ENCODE peak calls at places on chromosome 16, in ten cellular contexts. O is lung, R is HepG2, W is left lung, P is endodermal cell, Q is mucosa of descending colon, C is breast epithelium, T is psoas muscle, J is uterus, X is hepatocyte. V is an unnamed sample.

GRCh38 chr16:24976971-24977672 is 38.0 kb downstream of the ARHGAP17 start:
- DNase-seq in O (no peak), R (no peak), W (no peak), P (peak; percentile 35), Q (no peak), C (no peak), T (no peak), J (no peak), X (no peak), V (no peak)

GRCh38 chr16:46629331-46629843 is 8.2 kb upstream of the SHCBP1 start:
- DNase-seq in O (no peak), R (peak; percentile 60), W (no peak), P (peak; percentile 75), Q (no peak), C (no peak), T (no peak), J (no peak), X (peak; percentile 24), V (peak; percentile 23)

GRCh38 chr16:8814095-8814806 is 16.6 kb downstream of the PMM2 start:
- DNase-seq in O (no peak), R (no peak), W (no peak), P (no peak), Q (no peak), C (no peak), T (no peak), J (no peak), X (no peak), V (no peak)

GRCh38 chr16:78882751-78883150 is 717.8 kb downstream of the MAF start:
- DNase-seq in O (no peak), R (no peak), W (no peak), P (no peak), Q (no peak), C (no peak), T (no peak), J (no peak), X (no peak), V (no peak)

GRCh38 chr16:86566966-86567700 is 504 bp downstream of the FOXC2 start:
- DNase-seq in O (no peak), R (no peak), W (no peak), P (peak; percentile 82), Q (no peak), C (no peak), T (no peak), J (no peak), X (peak; percentile 40), V (no peak)

GRCh38 chr16:74999208-74999682 is 421 bp downstream of the ZNRF1 start:
- DNase-seq in O (no peak), R (no peak), W (no peak), P (peak; percentile 63), Q (no peak), C (no peak), T (peak; percentile 69), J (no peak), X (no peak), V (peak; percentile 33)

GRCh38 chr16:69328854-69329316 is 1.5 kb downstream of the PDF start:
- DNase-seq in O (no peak), R (no peak), W (no peak), P (no peak), Q (no peak), C (no peak), T (no peak), J (no peak), X (no peak), V (no peak)

GRCh38 chr16:728890-729744 is 2.2 kb downstream of the HAGHL start:
- DNase-seq in O (no peak), R (no peak), W (no peak), P (peak; percentile 72), Q (peak; percentile 67), C (no peak), T (peak; percentile 55), J (no peak), X (no peak), V (no peak)

GRCh38 chr16:3158498-3159314 is 23.9 kb downstream of the ZNF213 start:
- DNase-seq in O (peak; percentile 91), R (peak; percentile 87), W (peak; percentile 92), P (peak; percentile 95), Q (peak; percentile 95), C (peak; percentile 98), T (peak; percentile 86), J (peak; percentile 94), X (peak; percentile 94), V (peak; percentile 95)

GRCh38 chr16:76207270-76207669 is 69.9 kb upstream of the CNTNAP4 start:
- DNase-seq in O (no peak), R (no peak), W (no peak), P (peak; percentile 69), Q (no peak), C (no peak), T (no peak), J (no peak), X (no peak), V (no peak)

GRCh38 chr16:80167657-80168056 is 373.1 kb upstream of the DYNLRB2 start:
- DNase-seq in O (no peak), R (no peak), W (no peak), P (no peak), Q (no peak), C (no peak), T (no peak), J (no peak), X (no peak), V (no peak)

GRCh38 chr16:84879569-84880487 is 60.0 kb downstream of the CRISPLD2 start:
- DNase-seq in O (no peak), R (no peak), W (no peak), P (no peak), Q (peak; percentile 20), C (no peak), T (peak; percentile 3), J (no peak), X (peak; percentile 52), V (no peak)

GRCh38 chr16:25013751-25014499 is 1.2 kb downstream of the ARHGAP17 start:
- DNase-seq in O (no peak), R (no peak), W (no peak), P (peak; percentile 1), Q (no peak), C (no peak), T (no peak), J (no peak), X (no peak), V (no peak)

DNA sequence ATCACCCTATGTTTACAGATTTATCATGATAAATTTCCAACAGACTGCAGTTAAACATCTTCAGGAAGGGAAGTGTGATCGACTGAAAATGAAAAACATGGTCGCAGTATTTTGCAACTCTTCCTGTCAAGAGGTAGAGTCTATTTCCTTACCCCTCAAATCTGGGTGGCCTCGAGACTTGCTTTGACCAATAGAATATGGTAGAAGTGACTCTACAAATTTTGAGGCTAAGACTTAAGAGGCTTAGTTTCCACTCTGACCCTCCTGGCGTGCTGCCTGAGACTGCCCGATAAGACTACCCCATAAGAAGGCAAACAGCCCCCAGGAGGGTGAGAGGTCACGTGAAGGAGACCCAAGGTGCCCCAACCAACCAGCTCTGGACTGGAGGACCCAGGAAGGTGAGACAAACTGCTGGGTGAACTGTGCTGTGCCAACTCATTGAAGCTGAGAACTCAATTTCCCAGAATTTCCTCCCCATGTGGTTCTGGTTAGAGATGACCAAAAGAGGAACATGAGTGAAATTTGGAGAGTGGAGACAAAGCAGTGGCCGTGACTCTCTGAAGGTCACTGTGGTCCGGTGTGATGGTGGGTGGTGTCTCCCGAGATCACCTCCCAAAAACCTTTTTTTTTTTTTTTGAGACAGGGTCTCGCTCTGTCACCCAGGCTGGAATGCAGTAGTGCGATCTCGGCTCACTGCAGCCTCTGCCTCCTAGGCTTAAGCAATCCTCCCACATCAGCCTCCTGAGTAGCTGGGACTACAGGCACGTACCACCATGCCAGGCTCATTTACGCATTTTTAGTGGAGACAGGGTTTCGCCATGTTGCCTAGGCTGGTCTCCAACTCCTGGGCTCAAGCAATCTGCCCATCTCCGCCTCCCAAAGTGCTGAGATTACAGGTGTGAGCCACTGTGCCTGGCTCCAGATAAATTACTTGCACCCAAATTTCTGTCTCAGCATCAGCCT is 38.2 kb upstream of the LITAF start:
- DNase-seq in O (no peak), R (no peak), W (peak; percentile 59), P (no peak), Q (no peak), C (no peak), T (no peak), J (no peak), X (no peak), V (no peak)
- H3K4me1 ChIP-seq in O (no peaks in the 10 kb centered on the region), R (peaks cover 42% of the 10 kb centered on the region), W (peaks cover 12% of the 10 kb centered on the region), P (no peaks in the 10 kb centered on the region), Q (peaks cover 3% of the 10 kb centered on the region), C (peaks cover 3% of the 10 kb centered on the region), T (no peaks in the 10 kb centered on the region), J (no peaks in the 10 kb centered on the region), X (peaks cover 14% of the 10 kb centered on the region), V (no peaks in the 10 kb centered on the region)

DNA sequence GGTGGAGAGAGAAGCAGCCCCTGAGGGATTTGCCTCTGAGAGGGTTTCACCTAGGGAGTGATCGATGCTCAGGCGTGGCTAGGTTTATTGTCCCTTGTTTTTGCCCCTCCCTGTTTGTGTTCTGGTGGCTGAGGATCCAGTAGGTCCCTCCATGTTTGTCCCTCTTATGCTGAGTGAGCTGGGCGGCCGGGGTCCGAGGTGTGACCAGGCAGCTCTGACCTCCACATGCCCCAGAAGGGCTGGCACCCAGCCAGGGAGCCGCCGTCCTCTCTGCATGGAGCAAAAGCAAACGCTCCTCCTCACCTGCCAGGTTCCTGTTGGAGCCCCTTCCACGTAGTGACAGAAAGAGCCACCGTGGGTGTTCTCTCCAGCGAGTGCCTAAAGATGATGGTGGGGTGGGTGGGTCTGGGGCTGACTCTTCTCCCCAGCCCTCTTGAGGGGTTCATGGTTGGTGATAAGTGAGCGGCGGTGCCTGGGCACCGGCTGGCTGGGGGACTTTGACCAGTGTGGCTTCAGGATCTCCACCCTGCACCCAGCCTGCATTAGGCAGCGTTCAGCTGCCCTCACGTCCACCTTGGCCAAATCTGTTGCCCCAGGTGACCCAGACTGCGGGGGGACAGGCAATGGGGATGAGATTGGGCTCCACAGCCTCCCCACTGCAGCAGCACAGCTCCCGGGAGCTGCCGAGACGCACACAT is 14.1 kb upstream of the NUDT16L1 start:
- DNase-seq in O (peak; percentile 55), R (peak; percentile 18), W (no peak), P (peak; percentile 29), Q (peak; percentile 81), C (peak; percentile 66), T (peak; percentile 64), J (peak; percentile 65), X (no peak), V (peak; percentile 73)
- H3K4me1 ChIP-seq in O (no peaks in the 10 kb centered on the region), R (peaks cover 40% of the 10 kb centered on the region), W (peaks cover 4% of the 10 kb centered on the region), P (no peaks in the 10 kb centered on the region), Q (peaks cover 11% of the 10 kb centered on the region), C (peaks cover 4% of the 10 kb centered on the region), T (peaks cover 8% of the 10 kb centered on the region), J (no peaks in the 10 kb centered on the region), X (no peaks in the 10 kb centered on the region), V (peaks cover 6% of the 10 kb centered on the region)

DNA sequence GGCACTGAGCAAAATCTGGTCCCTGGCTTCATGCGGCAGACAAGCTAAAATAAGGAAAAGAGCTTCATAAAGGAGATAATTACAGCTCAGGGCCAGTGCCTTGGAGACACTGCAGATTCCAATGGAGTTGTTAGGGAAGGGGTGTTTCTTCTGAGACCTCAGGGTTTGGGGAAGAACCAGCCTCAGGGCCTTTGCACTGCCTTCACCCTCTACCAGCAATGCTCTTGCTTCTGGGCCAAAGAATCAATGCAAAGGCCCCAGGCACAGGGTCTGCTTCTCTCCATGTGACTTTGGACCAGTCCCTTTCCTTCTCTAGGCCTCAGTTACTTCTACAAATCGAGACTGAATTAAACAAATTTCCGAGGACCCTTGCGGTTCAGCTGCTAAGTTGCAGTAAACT is 36.2 kb upstream of the GAN start:
- DNase-seq in O (no peak), R (no peak), W (no peak), P (no peak), Q (no peak), C (no peak), T (no peak), J (no peak), X (no peak), V (no peak)
- H3K4me1 ChIP-seq in O (no peaks in the 10 kb centered on the region), R (peaks cover 7% of the 10 kb centered on the region), W (no peaks in the 10 kb centered on the region), P (no peaks in the 10 kb centered on the region), Q (peaks cover 36% of the 10 kb centered on the region), C (no peaks in the 10 kb centered on the region), T (no peaks in the 10 kb centered on the region), J (no peaks in the 10 kb centered on the region), X (peaks cover 34% of the 10 kb centered on the region), V (peaks cover 3% of the 10 kb centered on the region)

GRCh38 chr16:88387177-88387576 is 4.4 kb downstream of the ZNF469 start:
- DNase-seq in O (no peak), R (no peak), W (no peak), P (no peak), Q (peak; percentile 53), C (no peak), T (peak; percentile 51), J (no peak), X (no peak), V (no peak)
- H3K4me1 ChIP-seq in O (no peaks in the 10 kb centered on the region), R (peaks cover 6% of the 10 kb centered on the region), W (no peaks in the 10 kb centered on the region), P (no peaks in the 10 kb centered on the region), Q (peaks cover 10% of the 10 kb centered on the region), C (peaks cover 3% of the 10 kb centered on the region), T (peaks cover 29% of the 10 kb centered on the region), J (no peaks in the 10 kb centered on the region), X (peaks cover 4% of the 10 kb centered on the region), V (peaks cover 5% of the 10 kb centered on the region)